ENCODE peak calls at places on chromosomes 2 and 18, in six cellular contexts. Q is WTC11; R is activated CD8-positive, alpha-beta memory T cell treated with anti-CD3 and anti-CD28 coated beads for 24 hours; B is sciatic nerve; Y is dermis blood vessel endothelial cell; W is NCI-H1105 treated with DMSO at 0.1 percent for 48 hours. I is an unnamed sample.
A peak's percentile ranks its signal among the peaks of the same experiment; 100 is the strongest.

GRCh38 chr2:231708773-231709635 is 679 bp downstream of the PTMA start:
- DNase-seq in W (no peak), R (peak; percentile 84), Y (peak; percentile 58), Q (no peak), B (peak; percentile 75), I (no peak)

GRCh38 chr2:7007846-7008741 is 90.9 kb downstream of the RNF144A start:
- DNase-seq in B (peak; percentile 95), W (no peak), R (no peak), Y (peak; percentile 38), Q (no peak), I (no peak)

GRCh38 chr2:8583400-8584173 is 98.3 kb upstream of the ID2 start:
- DNase-seq in W (no peak), Y (peak; percentile 53), Q (peak; percentile 99), B (peak; percentile 95), R (peak; percentile 96), I (peak; percentile 66)

GRCh38 chr18:58990720-58991119 is 126.0 kb downstream of the ZNF532 start:
- DNase-seq in Q (no peak), Y (peak; percentile 65), W (no peak), B (no peak), R (no peak), I (no peak)

GRCh38 chr18:21704603-21705364 is at the start of gene ABHD3:
- DNase-seq in W (peak; percentile 91), R (peak; percentile 94), Y (peak; percentile 93), B (peak; percentile 94), Q (peak; percentile 93), I (peak; percentile 94)

GRCh38 chr2:164252568-164253287 is 368.6 kb downstream of the GRB14 start:
- DNase-seq in R (no peak), W (no peak), B (no peak), Q (no peak), Y (no peak), I (no peak)

GRCh38 chr2:35228584-35228983 is 1127.0 kb upstream of the CRIM1 start:
- DNase-seq in B (no peak), Y (no peak), R (no peak), W (no peak), Q (no peak), I (no peak)

GRCh38 chr2:72214429-72215143 is 66.9 kb upstream of the CYP26B1 start:
- DNase-seq in W (no peak), Y (peak; percentile 37), B (no peak), R (no peak), Q (no peak), I (no peak)

GRCh38 chr2:39949131-39949530 is 170.1 kb upstream of the THUMPD2 start:
- DNase-seq in R (no peak), W (no peak), Y (no peak), Q (no peak), B (no peak), I (no peak)

GRCh38 chr2:44004735-44005602 is 9.2 kb upstream of the LRPPRC start:
- DNase-seq in W (no peak), Q (no peak), B (no peak), R (no peak), Y (no peak), I (no peak)

I was measured in NCI-H1092.